ENCODE peak calls at places on chromosomes 13 and 19, in seven cellular contexts. H, M, K, N, D, B and V are unnamed samples.

GRCh38 chr13:51342706-51343105 is 3.2 kb downstream of the SERPINE3 start:
- DNase-seq in H (peak; percentile 17), M (peak; percentile 74), K (no peak), N (no peak), D (peak; percentile 58), B (no peak), V (no peak)

GRCh38 chr19:17863520-17864182 is 3.9 kb downstream of the RPL18A start:
- DNase-seq in H (no peak), M (no peak), K (no peak), N (no peak), D (no peak), B (no peak), V (no peak)

GRCh38 chr19:6644796-6645195 is 25.2 kb downstream of the TNFSF14 start:
- DNase-seq in H (no peak), M (no peak), K (no peak), N (no peak), D (no peak), B (no peak), V (no peak)

GRCh38 chr19:13089139-13089856 is 13.4 kb downstream of the LYL1 start:
- DNase-seq in H (no peak), M (no peak), K (no peak), N (no peak), D (no peak), B (no peak), V (no peak)

GRCh38 chr19:47661161-47661560 is 52.1 kb upstream of the EHD2 start:
- DNase-seq in H (no peak), M (peak; percentile 51), K (no peak), N (no peak), D (peak; percentile 21), B (no peak), V (no peak)

GRCh38 chr19:17751103-17751911 is at the start of gene FCHO1:
- DNase-seq in H (no peak), M (no peak), K (peak; percentile 69), N (no peak), D (no peak), B (peak; percentile 84), V (no peak)

GRCh38 chr19:610801-611505 is 21.3 kb downstream of the HCN2 start:
- DNase-seq in H (no peak), M (peak; percentile 89), K (peak; percentile 72), N (peak; percentile 54), D (peak; percentile 71), B (peak; percentile 51), V (peak; percentile 83)

GRCh38 chr19:926595-927043 is 784 bp downstream of the ARID3A start:
- DNase-seq in H (no peak), M (no peak), K (peak; percentile 72), N (peak; percentile 47), D (peak; percentile 53), B (no peak), V (no peak)

GRCh38 chr13:103788061-103788652 is 721.9 kb upstream of the SLC10A2 start:
- DNase-seq in H (no peak), M (no peak), K (no peak), N (peak; percentile 8), D (peak; percentile 7), B (no peak), V (peak; percentile 22)

GRCh38 chr19:55013596-55013995 is 24.5 kb downstream of the GP6 start:
- DNase-seq in H (no peak), M (no peak), K (no peak), N (no peak), D (no peak), B (no peak), V (no peak)

GRCh38 chr19:861756-862528 is 2.5 kb downstream of the CFD start:
- DNase-seq in H (peak; percentile 36), M (no peak), K (no peak), N (peak; percentile 84), D (peak; percentile 28), B (peak; percentile 59), V (peak; percentile 61)

GRCh38 chr19:53823380-53824120 is 564 bp downstream of the NLRP12 start:
- DNase-seq in H (no peak), M (no peak), K (no peak), N (no peak), D (no peak), B (no peak), V (no peak)

GRCh38 chr13:42218576-42218975 is 53.4 kb upstream of the AKAP11 start:
- DNase-seq in H (peak; percentile 49), M (no peak), K (no peak), N (no peak), D (no peak), B (no peak), V (no peak)

GRCh38 chr13:33207616-33207964 is 78.0 kb downstream of the STARD13 start:
- DNase-seq in H (peak; percentile 80), M (peak; percentile 79), K (no peak), N (no peak), D (peak; percentile 95), B (no peak), V (peak; percentile 52)

GRCh38 chr13:76512676-76513277 is 373.4 kb downstream of the KCTD12 start:
- DNase-seq in H (peak; percentile 76), M (peak; percentile 95), K (no peak), N (no peak), D (peak; percentile 86), B (no peak), V (no peak)

GRCh38 chr19:14375055-14375581 is 6.1 kb upstream of the ADGRE5 start:
- DNase-seq in H (no peak), M (no peak), K (peak; percentile 51), N (no peak), D (no peak), B (no peak), V (no peak)

GRCh38 chr13:20721058-20721453 is 17.6 kb downstream of the IL17D start:
- DNase-seq in H (no peak), M (no peak), K (no peak), N (no peak), D (no peak), B (no peak), V (no peak)

GRCh38 chr13:39370554-39370953 is 232.4 kb downstream of the LHFPL6 start:
- DNase-seq in H (peak; percentile 83), M (peak; percentile 17), K (no peak), N (no peak), D (no peak), B (no peak), V (no peak)

GRCh38 chr13:110012102-110012739 is 225.8 kb upstream of the IRS2 start:
- DNase-seq in H (peak; percentile 89), M (peak; percentile 100), K (no peak), N (no peak), D (peak; percentile 93), B (no peak), V (no peak)

GRCh38 chr19:1266116-1266817 is 2.9 kb upstream of the CIRBP start:
- DNase-seq in H (peak; percentile 87), M (peak; percentile 80), K (peak; percentile 91), N (peak; percentile 86), D (peak; percentile 84), B (peak; percentile 76), V (peak; percentile 85)

GRCh38 chr19:33350538-33351309 is 22.8 kb upstream of the CEBPG start:
- DNase-seq in H (peak; percentile 100), M (peak; percentile 80), K (no peak), N (no peak), D (peak; percentile 64), B (no peak), V (no peak)

GRCh38 chr19:402786-403185 is 6.2 kb downstream of the C2CD4C start:
- DNase-seq in H (no peak), M (no peak), K (no peak), N (no peak), D (no peak), B (no peak), V (peak; percentile 3)

GRCh38 chr13:106156468-106156867 is 379.0 kb downstream of the EFNB2 start:
- DNase-seq in H (peak; percentile 99), M (peak; percentile 100), K (no peak), N (no peak), D (peak; percentile 96), B (no peak), V (no peak)

GRCh38 chr13:26605845-26606244 is 48.4 kb downstream of the WASF3 start:
- DNase-seq in H (no peak), M (no peak), K (no peak), N (no peak), D (no peak), B (no peak), V (no peak)
- TF ChIP-seq CTCF in H (no peak), M (no peak), K (no peak), N (no peak), D (peak; percentile 8), B (no peak), V (no peak)

GRCh38 chr13:111978536-111978935 is 88.4 kb upstream of the SOX1 start:
- DNase-seq in H (no peak), M (no peak), K (no peak), N (no peak), D (no peak), B (no peak), V (no peak)
- TF ChIP-seq CTCF in H (no peak), M (no peak), K (no peak), N (no peak), D (no peak), B (no peak), V (no peak)

GRCh38 chr19:38142176-38143035 is 81.6 kb downstream of the DPF1 start:
- DNase-seq in H (peak; percentile 32), M (peak; percentile 41), K (peak; percentile 59), N (peak; percentile 78), D (peak; percentile 63), B (peak; percentile 12), V (peak; percentile 80)
- TF ChIP-seq CTCF in H (peak; percentile 83), M (peak; percentile 89), K (peak; percentile 75), N (peak; percentile 83), D (peak; percentile 95), B (peak; percentile 47), V (peak; percentile 71)

DNA sequence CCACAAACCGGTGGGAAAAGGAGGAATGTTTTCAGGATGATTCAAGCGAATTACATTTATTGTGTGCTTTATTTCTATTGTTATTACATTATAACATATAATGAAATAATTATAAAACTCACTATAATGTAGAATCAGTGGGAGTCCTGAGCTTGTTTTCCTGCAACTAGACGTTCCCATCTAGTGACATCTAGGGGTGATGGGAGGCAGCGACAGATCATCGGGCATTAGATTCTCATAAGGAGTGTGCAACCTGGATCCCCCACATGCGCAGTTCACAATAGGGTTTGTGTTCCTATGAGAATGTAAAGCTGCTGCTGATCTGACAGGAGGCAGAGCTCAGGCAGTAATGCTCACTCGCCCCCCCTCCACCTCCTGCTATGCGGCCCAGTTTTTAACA is 54.5 kb downstream of the SPTBN4 start:
- DNase-seq in H (no peak), M (no peak), K (no peak), N (no peak), D (peak; percentile 51), B (no peak), V (no peak)
- TF ChIP-seq CTCF in H (no peak), M (peak; percentile 30), K (peak; percentile 17), N (no peak), D (peak; percentile 41), B (no peak), V (no peak)

GRCh38 chr19:10871711-10872550 is 578 bp downstream of the CARM1 start:
- DNase-seq in H (peak; percentile 19), M (no peak), K (peak; percentile 53), N (peak; percentile 64), D (no peak), B (peak; percentile 19), V (peak; percentile 77)
- TF ChIP-seq CTCF in H (peak; percentile 5), M (no peak), K (peak; percentile 11), N (no peak), D (no peak), B (no peak), V (peak; percentile 61)

GRCh38 chr13:95552539-95553270 is at the start of gene CLDN10:
- DNase-seq in H (no peak), M (no peak), K (no peak), N (peak; percentile 84), D (no peak), B (no peak), V (peak; percentile 84)
- TF ChIP-seq CTCF in H (no peak), M (no peak), K (peak; percentile 14), N (peak; percentile 63), D (no peak), B (no peak), V (peak; percentile 81)